ENCODE peak calls at places on chromosomes 13 and 19, in four cellular contexts. C is heart right ventricle, N is IMR-90, D is colonic mucosa. G is an unnamed sample.

GRCh38 chr13:114130708-114131580 is 1.5 kb downstream of the RASA3 start:
- DNase-seq in C (peak; percentile 53), N (peak; percentile 91), D (peak; percentile 47), G (no peak)

GRCh38 chr19:49065905-49066512 is 1.4 kb upstream of the NTF4 start:
- DNase-seq in C (no peak), N (no peak), D (no peak), G (no peak)

GRCh38 chr19:45969676-45970075 is 4.0 kb downstream of the NOVA2 start:
- DNase-seq in C (no peak), N (no peak), D (no peak), G (no peak)

GRCh38 chr19:7605490-7606222 is 10.0 kb downstream of the CAMSAP3 start:
- DNase-seq in C (no peak), N (no peak), D (peak; percentile 18), G (no peak)

GRCh38 chr13:102726430-102726829 is 31.6 kb upstream of the METTL21C start:
- DNase-seq in C (no peak), N (no peak), D (no peak), G (peak; percentile 19)

GRCh38 chr19:34134190-34135032 is 37.9 kb upstream of the LSM14A start:
- DNase-seq in C (peak; percentile 93), N (peak; percentile 47), D (peak; percentile 93), G (peak; percentile 18)

GRCh38 chr13:102658678-102659077 is 36.2 kb downstream of the METTL21C start:
- DNase-seq in C (no peak), N (no peak), D (no peak), G (no peak)

GRCh38 chr19:19911150-19911549 is 10.4 kb downstream of the ZNF93 start:
- DNase-seq in C (no peak), N (peak; percentile 26), D (no peak), G (no peak)

GRCh38 chr13:99281811-99282263 is 23.7 kb upstream of the GPR18 start:
- DNase-seq in C (peak; percentile 50), N (no peak), D (peak; percentile 50), G (no peak)

GRCh38 chr13:97359181-97360057 is 74.5 kb upstream of the RAP2A start:
- DNase-seq in C (no peak), N (peak; percentile 92), D (peak; percentile 65), G (peak; percentile 25)

GRCh38 chr13:59201836-59202235 is 961.9 kb downstream of the DIAPH3 start:
- DNase-seq in C (no peak), N (no peak), D (no peak), G (no peak)

GRCh38 chr13:67554746-67555452 is 324.8 kb upstream of the PCDH9 start:
- DNase-seq in C (no peak), N (peak; percentile 76), D (no peak), G (no peak)

GRCh38 chr13:67557642-67558241 is 327.6 kb upstream of the PCDH9 start:
- DNase-seq in C (no peak), N (no peak), D (no peak), G (no peak)

GRCh38 chr13:67549331-67549730 is 319.2 kb upstream of the PCDH9 start:
- DNase-seq in C (no peak), N (peak; percentile 91), D (no peak), G (no peak)

GRCh38 chr13:67557118-67557517 is 327.0 kb upstream of the PCDH9 start:
- DNase-seq in C (no peak), N (no peak), D (no peak), G (no peak)

DNA sequence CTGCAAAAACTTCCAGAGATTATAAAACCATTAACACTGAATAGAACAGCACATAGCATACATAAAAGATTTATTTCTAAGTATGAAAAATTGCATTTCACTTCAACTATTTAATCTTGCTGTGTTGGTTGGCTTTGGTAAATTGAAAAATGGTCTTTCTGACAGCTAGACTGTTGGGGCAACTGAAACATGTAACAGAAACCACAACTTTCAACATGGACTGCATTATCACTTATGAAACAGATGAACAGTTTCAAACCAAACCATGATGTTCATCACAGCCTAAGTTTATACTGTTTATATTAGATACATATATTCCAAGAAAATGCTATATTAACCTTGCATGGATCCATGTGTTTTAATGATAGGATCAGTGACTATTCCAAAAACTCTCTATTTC is 324.2 kb upstream of the PCDH9 start:
- DNase-seq in C (no peak), N (peak; percentile 51), D (no peak), G (no peak)
- H3K4me3 ChIP-seq in C (no peak overlapping the region), N (no peak overlapping the region), D (no peak overlapping the region), G (no peak overlapping the region)

DNA sequence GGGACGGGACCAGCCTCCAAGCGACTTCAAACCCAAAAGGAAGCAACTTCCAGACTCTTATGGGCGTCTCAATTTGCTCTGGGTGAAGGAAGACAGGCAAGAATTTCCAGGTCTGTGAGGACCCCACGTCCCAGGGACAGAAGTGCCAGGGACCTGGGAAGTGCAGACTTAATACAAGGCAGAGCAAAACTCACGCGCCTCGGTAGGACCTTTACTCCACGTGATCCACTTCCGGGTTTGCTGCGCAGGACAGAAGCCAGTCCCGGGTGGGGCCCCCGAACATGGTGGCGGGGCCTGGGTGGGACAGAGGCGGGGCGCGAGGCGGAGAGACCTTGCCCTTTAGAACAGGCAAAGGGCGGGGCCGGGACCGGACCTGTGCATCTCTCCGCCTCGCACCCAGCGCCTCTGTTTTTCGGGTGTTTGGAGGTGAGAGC is 9.3 kb downstream of the ZNF611 start:
- DNase-seq in C (no peak), N (no peak), D (no peak), G (no peak)
- TF ChIP-seq CTCF in C (no peak), N (no peak), D (no peak), G (no peak)

GRCh38 chr19:6099633-6100032 is 10.7 kb downstream of the RFX2 start:
- DNase-seq in C (no peak), N (no peak), D (no peak), G (no peak)
- H3K4me3 ChIP-seq in C (no peak overlapping the region), N (no peak overlapping the region), D (no peak overlapping the region), G (no peak overlapping the region)

GRCh38 chr13:87680298-87680697 is 9.1 kb downstream of the SLITRK5 start:
- DNase-seq in C (no peak), N (no peak), D (no peak), G (peak; percentile 59)
- TF ChIP-seq CTCF in C (no peak), N (no peak), D (no peak), G (peak; percentile 45)

GRCh38 chr13:79402074-79402635 is 3.9 kb downstream of the RBM26 start:
- DNase-seq in C (no peak), N (no peak), D (no peak), G (no peak)
- H3K4me3 ChIP-seq in C (no peak overlapping the region), N (no peak overlapping the region), D (no peak overlapping the region), G (no peak overlapping the region)

DNA sequence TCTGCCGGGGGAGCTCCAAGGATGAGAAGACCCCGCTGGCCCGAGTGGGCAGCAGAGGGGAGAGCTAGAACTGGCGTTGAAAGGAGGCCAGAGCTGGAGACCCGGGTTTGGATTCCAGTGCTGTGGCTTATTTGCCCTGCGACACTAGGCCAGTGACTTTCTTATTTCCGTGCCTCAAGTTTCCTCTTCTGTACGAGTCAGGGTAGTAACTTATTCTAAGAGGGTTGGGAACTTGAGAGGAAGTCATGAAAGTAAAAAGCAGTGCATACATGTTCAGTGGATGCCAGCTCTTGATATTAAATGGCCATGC is 670 bp downstream of the FAM32A start:
- DNase-seq in C (no peak), N (no peak), D (no peak), G (no peak)
- TF ChIP-seq CTCF in C (no peak), N (peak; percentile 52), D (no peak), G (no peak)

GRCh38 chr19:58261968-58262921 is 16.5 kb upstream of the ZNF8 start:
- DNase-seq in C (no peak), N (no peak), D (no peak), G (no peak)
- H3K4me3 ChIP-seq in C (no peak overlapping the region), N (no peak overlapping the region), D (no peak overlapping the region), G (no peak overlapping the region)

DNA sequence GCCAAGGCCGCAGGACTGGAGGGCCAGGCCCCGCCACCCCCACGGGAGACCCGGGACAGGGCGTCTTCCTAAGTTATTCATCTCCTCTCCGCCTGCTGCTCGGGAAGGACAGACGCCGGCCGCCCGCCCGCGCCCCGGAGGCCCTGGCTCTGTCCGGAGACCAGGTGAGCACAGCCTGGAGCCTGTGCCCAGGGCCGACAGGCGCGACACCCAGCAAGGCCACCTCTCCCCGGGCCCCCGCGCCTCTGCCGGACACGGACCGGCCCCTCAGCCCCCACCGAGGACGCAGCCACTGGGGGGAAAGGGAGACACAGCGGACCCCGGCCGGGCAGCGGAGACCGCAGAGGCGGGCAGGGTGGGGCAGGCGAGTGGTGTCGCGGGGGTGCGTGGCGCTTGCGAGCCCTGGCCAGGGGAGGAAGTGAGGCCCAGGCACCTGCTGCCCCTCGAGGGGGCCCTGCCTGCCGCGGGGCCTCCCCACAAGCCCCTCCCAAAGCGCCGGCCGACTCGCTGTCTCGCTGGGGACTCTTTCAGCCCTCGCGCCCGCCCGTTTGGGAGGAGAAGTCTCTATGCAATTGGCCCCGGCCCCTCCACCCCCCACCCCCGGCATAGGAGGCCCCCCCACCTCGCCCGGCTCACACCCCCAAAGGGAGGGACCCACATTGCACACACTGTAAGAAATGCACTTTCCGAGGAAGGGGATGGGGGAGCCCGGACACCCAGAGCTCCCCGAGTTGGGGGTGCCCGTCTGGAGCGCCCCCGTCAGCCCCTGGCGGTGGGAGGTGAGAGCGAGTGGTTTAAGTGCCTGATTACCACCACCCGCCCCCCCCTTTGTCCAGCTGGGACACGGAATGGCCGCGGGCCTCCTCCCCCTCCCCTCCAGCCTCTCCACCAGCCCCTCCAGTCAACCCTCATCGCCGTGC is 17.0 kb downstream of the SMIM24 start:
- DNase-seq in C (no peak), N (no peak), D (no peak), G (no peak)
- TF ChIP-seq CTCF in C (no peak), N (no peak), D (no peak), G (no peak)

GRCh38 chr13:51826606-51827005 is 18.4 kb downstream of the TMEM272 start:
- DNase-seq in C (peak; percentile 57), N (no peak), D (no peak), G (no peak)
- H3K4me3 ChIP-seq in C (no peak overlapping the region), N (no peak overlapping the region), D (no peak overlapping the region), G (no peak overlapping the region)

DNA sequence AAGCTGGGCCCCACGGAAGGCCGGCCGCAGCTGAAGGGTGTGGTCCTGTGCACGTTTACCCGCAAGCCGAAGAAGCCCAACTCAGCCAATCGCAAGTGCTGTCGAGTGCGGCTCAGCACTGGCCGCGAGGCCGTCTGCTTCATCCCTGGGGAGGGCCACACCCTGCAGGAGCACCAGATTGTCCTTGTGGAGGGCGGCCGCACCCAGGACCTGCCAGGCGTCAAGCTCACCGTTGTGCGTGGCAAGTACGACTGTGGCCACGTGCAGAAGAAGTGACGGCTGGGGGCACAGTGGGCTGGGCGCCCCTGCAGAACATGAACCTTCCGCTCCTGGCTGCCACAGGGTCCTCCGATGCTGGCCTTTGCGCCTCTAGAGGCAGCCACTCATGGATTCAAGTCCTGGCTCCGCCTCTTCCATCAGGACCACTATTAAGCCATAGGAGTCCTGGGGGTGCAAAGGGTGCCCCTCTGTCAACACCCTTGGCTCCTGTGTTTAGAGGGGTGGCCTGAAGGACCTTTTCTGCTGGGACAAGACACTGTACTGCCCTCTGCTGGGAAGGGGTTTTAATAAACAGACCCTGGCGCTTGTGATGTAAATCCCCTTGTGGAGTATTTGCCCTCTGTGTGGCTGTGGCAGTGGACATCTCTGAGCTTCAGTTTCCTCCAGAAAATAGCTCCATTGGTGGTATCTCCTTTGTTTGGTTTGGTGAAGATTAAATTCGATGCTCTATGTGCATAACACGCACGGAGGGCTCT is 1.9 kb downstream of the MRPS12 start:
- DNase-seq in C (no peak), N (peak; percentile 44), D (no peak), G (no peak)
- TF ChIP-seq CTCF in C (no peak), N (peak; percentile 47), D (no peak), G (peak; percentile 35)